ENCODE peak calls at places on chromosomes 4 and X, in eight cellular contexts. Z is stomach, N is Panc1, S is H1, D is HL-60, B is prostate gland, M is vagina, X is GM12878. L is an unnamed sample.

GRCh38 chr4:140609548-140610425 is 41.0 kb upstream of the UCP1 start:
- DNase-seq in X (peak; percentile 19), S (no peak), M (no peak), B (no peak), Z (no peak), D (no peak), N (peak; percentile 30), L (no peak)

GRCh38 chr4:171981185-171981584 is 168.0 kb downstream of the GALNTL6 start:
- DNase-seq in M (no peak), N (no peak), D (no peak), Z (no peak), X (no peak), S (no peak), B (no peak), L (no peak)

GRCh38 chr4:143313996-143314395 is 22.7 kb upstream of the GAB1 start:
- DNase-seq in D (no peak), M (no peak), N (no peak), S (no peak), X (no peak), B (no peak), Z (no peak), L (no peak)

GRCh38 chr4:16496501-16496900 is 270.2 kb upstream of the TAPT1 start:
- DNase-seq in M (no peak), X (no peak), D (no peak), N (no peak), B (no peak), S (no peak), Z (no peak), L (no peak)

GRCh38 chr4:10703146-10703545 is 18.6 kb upstream of the CLNK start:
- DNase-seq in S (no peak), M (no peak), Z (no peak), X (no peak), B (no peak), D (no peak), N (no peak), L (no peak)

GRCh38 chrX:148499638-148500427 is 584 bp upstream of the AFF2 start:
- DNase-seq in X (no peak), B (no peak), S (no peak), Z (no peak), M (no peak), N (no peak), D (no peak), L (no peak)

GRCh38 chrX:130896816-130897508 is 6.0 kb downstream of the ENOX2 start:
- DNase-seq in M (no peak), N (no peak), B (no peak), X (no peak), D (no peak), S (no peak), Z (no peak), L (no peak)

GRCh38 chr4:55386073-55386472 is 9.7 kb upstream of the TMEM165 start:
- DNase-seq in X (no peak), D (no peak), B (no peak), N (no peak), S (no peak), Z (no peak), M (no peak), L (no peak)

GRCh38 chr4:36399762-36400353 is 118.4 kb downstream of the DTHD1 start:
- DNase-seq in Z (no peak), X (peak; percentile 24), N (peak; percentile 15), B (no peak), D (no peak), S (no peak), M (no peak), L (no peak)

GRCh38 chr4:17722361-17722710 is 59.1 kb downstream of the FAM184B start:
- DNase-seq in S (no peak), D (no peak), B (no peak), Z (no peak), N (no peak), X (no peak), M (no peak), L (no peak)

GRCh38 chr4:19735012-19735411 is 516.7 kb upstream of the SLIT2 start:
- DNase-seq in M (no peak), X (no peak), S (no peak), Z (no peak), N (no peak), D (no peak), B (no peak), L (no peak)

GRCh38 chr4:150251752-150252190 is 173.5 kb downstream of the DCLK2 start:
- DNase-seq in X (no peak), Z (no peak), B (no peak), S (no peak), M (no peak), N (no peak), D (no peak), L (peak; percentile 79)

GRCh38 chr4:185318679-185319078 is 77.0 kb downstream of the LRP2BP start:
- DNase-seq in X (no peak), N (no peak), B (no peak), Z (no peak), M (no peak), D (no peak), S (no peak), L (no peak)

GRCh38 chr4:73682508-73682907 is 57.9 kb upstream of the CXCL8 start:
- DNase-seq in Z (no peak), S (no peak), X (no peak), D (no peak), M (no peak), N (no peak), B (no peak), L (no peak)

GRCh38 chr4:173076903-173077629 is 91.5 kb upstream of the GALNT7 start:
- DNase-seq in D (no peak), X (no peak), N (no peak), S (no peak), M (no peak), B (no peak), Z (no peak), L (no peak)

GRCh38 chr4:145566767-145567166 is 52.4 kb upstream of the MMAA start:
- DNase-seq in B (no peak), D (no peak), M (no peak), S (no peak), X (no peak), Z (no peak), N (no peak), L (no peak)

GRCh38 chr4:38145033-38145673 is 185.0 kb downstream of the PTTG2 start:
- DNase-seq in D (no peak), N (no peak), B (no peak), M (no peak), Z (no peak), S (no peak), X (no peak), L (no peak)

DNA sequence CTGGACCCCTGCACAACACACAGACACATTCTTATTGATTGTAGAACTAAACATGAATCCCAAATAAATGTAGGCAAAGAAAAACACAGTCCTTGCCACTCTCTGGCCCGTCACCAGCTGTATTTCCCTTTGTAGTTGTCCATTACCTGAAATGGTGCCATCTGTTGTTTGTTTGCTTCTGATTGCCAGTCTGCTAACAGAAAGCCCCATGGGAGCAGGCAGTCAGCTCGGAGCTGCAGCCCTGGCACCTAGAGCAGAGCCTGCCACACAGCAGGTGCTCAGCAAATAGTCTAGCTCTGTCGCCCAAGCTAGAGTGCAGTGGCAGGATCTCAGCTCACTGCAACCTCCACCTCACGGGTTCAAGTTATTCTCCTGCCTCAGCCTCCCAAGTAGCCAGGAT is 28.9 kb downstream of the CPLX1 start:
- DNase-seq in M (no peak), Z (no peak), D (no peak), N (no peak), B (no peak), X (no peak), S (no peak), L (no peak)
- TF ChIP-seq POLR2AphosphoS5 in M (no peak), Z (no peak), D (no peak), N (no peak), B (no peak), X (no peak), S (no peak), L (no peak)

GRCh38 chrX:77447339-77448149 is at the start of gene FGF16:
- DNase-seq in D (no peak), Z (no peak), B (no peak), S (no peak), N (no peak), M (no peak), X (no peak), L (no peak)

GRCh38 chrX:77446840-77447239 is 349 bp upstream of the FGF16 start:
- DNase-seq in X (no peak), B (no peak), N (no peak), D (no peak), S (no peak), Z (no peak), M (no peak), L (no peak)

GRCh38 chrX:77444075-77444474 is 3.1 kb upstream of the FGF16 start:
- DNase-seq in B (no peak), X (no peak), N (no peak), D (no peak), M (no peak), Z (no peak), S (no peak), L (no peak)

GRCh38 chrX:77448170-77448569 is 981 bp downstream of the FGF16 start:
- DNase-seq in N (no peak), S (no peak), Z (no peak), B (no peak), X (no peak), D (no peak), M (no peak), L (no peak)

GRCh38 chrX:77446029-77446585 is 1.1 kb upstream of the FGF16 start:
- DNase-seq in N (no peak), Z (no peak), D (no peak), X (no peak), S (no peak), B (no peak), M (no peak), L (no peak)
- TF ChIP-seq POLR2AphosphoS5 in N (no peak), Z (no peak), D (no peak), X (no peak), S (no peak), B (no peak), M (no peak), L (no peak)

DNA sequence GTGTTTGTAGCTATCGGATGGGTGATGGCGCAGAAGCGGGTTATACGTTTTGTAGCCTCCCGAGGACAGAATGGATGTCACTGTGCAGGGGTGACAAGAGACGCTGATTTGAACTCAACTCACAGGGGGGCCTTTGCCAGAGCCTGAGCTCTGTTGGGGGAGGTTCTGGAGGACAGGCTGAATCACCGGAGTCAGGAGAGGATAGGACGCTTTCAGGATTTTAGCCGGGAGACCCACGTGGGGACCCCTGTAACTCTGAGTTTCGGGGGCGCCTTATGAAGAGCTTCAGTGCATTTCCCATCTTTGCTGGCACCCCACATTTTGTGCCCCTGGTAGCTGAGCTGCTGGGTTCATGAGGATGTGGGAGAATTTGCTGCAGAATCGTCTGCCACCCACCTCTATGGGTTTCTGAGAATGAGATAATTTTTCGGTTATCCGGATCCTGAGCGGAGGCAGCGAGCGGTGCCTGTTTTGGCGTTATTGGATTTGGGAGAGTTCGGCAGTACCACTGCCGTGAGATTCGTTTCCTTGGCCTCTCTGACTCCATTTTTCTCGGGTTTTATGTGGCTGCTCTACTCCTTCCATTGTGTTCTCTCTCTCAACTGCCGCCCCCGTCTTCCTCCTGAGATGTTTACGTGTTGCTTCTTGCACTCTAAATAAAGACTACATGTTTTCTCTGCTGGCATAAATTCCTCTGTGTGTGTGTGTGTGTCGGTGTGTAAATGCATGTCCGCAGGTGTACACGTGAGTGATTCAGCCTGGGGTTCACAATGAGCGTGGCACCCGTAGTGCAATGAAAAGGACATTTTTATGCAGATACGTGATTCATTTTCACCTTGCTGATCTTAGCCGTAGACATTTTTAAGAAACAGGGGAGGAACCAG is 81.8 kb downstream of the STOX2 start:
- DNase-seq in S (no peak), M (no peak), N (no peak), Z (no peak), B (no peak), D (no peak), X (no peak), L (no peak)
- TF ChIP-seq POLR2AphosphoS5 in S (no peak), M (no peak), N (no peak), Z (no peak), B (no peak), D (no peak), X (no peak), L (no peak)

GRCh38 chr4:180994722-180995121 is 1248.5 kb upstream of the TENM3 start:
- DNase-seq in X (no peak), N (no peak), D (no peak), M (no peak), B (no peak), Z (no peak), S (no peak), L (no peak)
- TF ChIP-seq POLR2AphosphoS5 in X (no peak), N (no peak), D (no peak), M (no peak), B (no peak), Z (no peak), S (no peak), L (no peak)

L was measured in sigmoid colon.